ENCODE peak calls at places on chromosomes 3 and 15, in six cellular contexts. P, D, H, O, A and K are unnamed samples.

GRCh38 chr3:11820540-11821041 is 26.1 kb downstream of the TAMM41 start:
- DNase-seq in P (no peak), D (no peak), H (no peak), O (no peak), A (no peak), K (no peak)

GRCh38 chr15:54504695-54505094 is 526.5 kb downstream of the UNC13C start:
- DNase-seq in P (no peak), D (no peak), H (no peak), O (no peak), A (no peak), K (peak)

GRCh38 chr3:187986514-187986934 is 167.4 kb upstream of the LPP start:
- DNase-seq in P (no peak), D (no peak), H (no peak), O (peak), A (no peak), K (no peak)

GRCh38 chr15:50181983-50182232 is at the start of gene SLC27A2:
- DNase-seq in P (peak), D (no peak), H (peak), O (no peak), A (peak), K (no peak)

GRCh38 chr3:156816091-156816793 is 9.9 kb upstream of the LEKR1 start:
- DNase-seq in P (peak), D (peak), H (peak), O (no peak), A (peak), K (no peak)

GRCh38 chr3:160287666-160288065 is 62.4 kb downstream of the C3orf80 start:
- DNase-seq in P (no peak), D (no peak), H (no peak), O (no peak), A (no peak), K (no peak)

GRCh38 chr3:94862703-94863102 is 799.8 kb downstream of the NSUN3 start:
- DNase-seq in P (no peak), D (no peak), H (peak), O (no peak), A (no peak), K (no peak)

GRCh38 chr3:105425153-105425502 is 58.4 kb downstream of the ALCAM start:
- DNase-seq in P (no peak), D (no peak), H (no peak), O (no peak), A (no peak), K (no peak)

GRCh38 chr3:190883973-190884832 is 21.7 kb upstream of the GMNC start:
- DNase-seq in P (peak), D (peak), H (peak), O (peak), A (peak), K (no peak)

GRCh38 chr3:58580826-58581327 is 3.7 kb upstream of the FAM107A start:
- DNase-seq in P (no peak), D (no peak), H (peak), O (no peak), A (no peak), K (no peak)

GRCh38 chr3:185715091-185715490 is 109.8 kb downstream of the IGF2BP2 start:
- DNase-seq in P (no peak), D (no peak), H (peak), O (no peak), A (no peak), K (no peak)

GRCh38 chr3:55615694-55616310 is 128.7 kb upstream of the WNT5A start:
- DNase-seq in P (no peak), D (no peak), H (no peak), O (no peak), A (no peak), K (no peak)

GRCh38 chr3:140748171-140748570 is 70.3 kb downstream of the TRIM42 start:
- DNase-seq in P (no peak), D (no peak), H (no peak), O (no peak), A (no peak), K (no peak)

GRCh38 chr3:63613561-63613960 is 38.9 kb upstream of the SNTN start:
- DNase-seq in P (no peak), D (no peak), H (no peak), O (no peak), A (no peak), K (no peak)

GRCh38 chr3:89186446-89186845 is 79.0 kb downstream of the EPHA3 start:
- DNase-seq in P (no peak), D (no peak), H (no peak), O (no peak), A (no peak), K (no peak)

DNA sequence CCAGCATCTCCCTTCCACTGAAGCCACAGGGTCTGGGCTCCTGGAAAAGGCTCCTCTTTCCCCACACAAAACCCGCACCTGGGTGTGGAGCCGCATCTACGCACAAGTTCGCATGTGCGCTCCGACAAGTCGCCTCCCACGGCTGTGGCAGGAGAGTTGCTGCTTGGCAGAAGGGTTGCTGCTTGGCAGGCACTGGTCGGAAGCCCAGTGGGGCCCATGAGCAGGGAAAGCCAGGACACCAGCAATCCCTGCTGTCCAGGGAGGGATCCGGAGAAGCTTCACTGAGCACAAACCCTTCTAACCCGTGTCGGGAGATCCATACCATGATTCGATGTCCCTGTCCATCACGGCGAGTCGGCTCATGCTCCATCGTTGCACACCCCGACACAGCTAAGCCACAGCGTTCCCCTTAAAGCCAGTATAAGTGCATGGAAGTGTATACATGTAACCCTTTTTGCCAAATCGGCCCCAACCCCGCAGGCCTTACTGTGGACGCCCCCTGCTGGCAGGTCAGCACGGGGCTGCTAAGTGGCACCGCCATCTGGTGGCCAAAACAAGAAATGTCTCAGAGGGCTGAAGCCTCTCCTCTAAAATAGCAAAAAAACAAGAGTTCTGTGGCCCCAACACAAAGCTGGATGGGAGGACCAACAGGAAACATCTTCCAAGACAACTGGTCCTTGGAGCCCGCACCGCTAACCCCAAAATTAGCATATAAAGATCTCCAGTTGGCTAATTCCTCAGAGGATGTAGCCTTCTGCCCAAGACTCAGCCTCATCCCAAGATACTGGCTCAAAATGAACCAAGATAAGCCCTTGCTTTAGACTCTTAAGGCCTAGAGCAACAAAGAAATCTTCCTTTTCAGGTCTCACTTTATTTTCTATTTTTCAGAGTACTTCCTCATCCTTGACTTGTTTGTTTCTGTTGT is 8.3 kb downstream of the ANKRD63 start:
- DNase-seq in P (peak), D (peak), H (peak), O (peak), A (peak), K (peak)
- H3K27ac ChIP-seq in P (no peak), D (no peak), H (no peak), O (no peak), A (no peak), K (no peak)

DNA sequence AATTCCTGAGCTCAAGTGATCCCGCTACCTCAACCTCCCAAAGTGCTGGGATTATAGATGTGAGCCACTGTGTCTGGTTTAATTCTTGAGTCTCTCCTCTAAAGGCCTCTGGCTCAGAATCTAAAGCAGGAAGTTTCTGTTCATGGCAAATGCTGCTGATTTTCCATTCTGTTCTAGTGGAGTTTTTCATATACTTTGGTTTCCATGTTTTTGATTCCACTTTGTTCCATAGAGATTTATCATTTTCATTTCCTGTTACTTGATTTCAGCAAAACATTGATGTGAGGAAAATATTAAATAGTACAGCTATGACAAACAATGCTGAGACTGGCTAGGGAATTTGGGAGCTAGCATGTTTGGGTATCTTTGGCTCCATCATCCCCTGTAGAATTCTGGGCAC is 205.6 kb downstream of the TCF12 start:
- DNase-seq in P (no peak), D (no peak), H (no peak), O (no peak), A (no peak), K (no peak)
- H3K27ac ChIP-seq in P (no peak), D (no peak), H (no peak), O (no peak), A (no peak), K (no peak)

GRCh38 chr3:120160050-120160449 is 65.8 kb upstream of the GSK3B start:
- DNase-seq in P (no peak), D (no peak), H (peak), O (peak), A (peak), K (no peak)

GRCh38 chr3:120157113-120157512 is 62.9 kb upstream of the GSK3B start:
- DNase-seq in P (no peak), D (no peak), H (no peak), O (no peak), A (no peak), K (no peak)

GRCh38 chr3:120155108-120155507 is 60.9 kb upstream of the GSK3B start:
- DNase-seq in P (no peak), D (no peak), H (no peak), O (no peak), A (no peak), K (no peak)

GRCh38 chr3:120161902-120162301 is 67.7 kb upstream of the GSK3B start:
- DNase-seq in P (no peak), D (no peak), H (no peak), O (no peak), A (no peak), K (no peak)

GRCh38 chr3:120157681-120158080 is 63.4 kb upstream of the GSK3B start:
- DNase-seq in P (no peak), D (no peak), H (no peak), O (no peak), A (no peak), K (no peak)
- H3K27ac ChIP-seq in P (no peak), D (no peak), H (no peak), O (no peak), A (no peak), K (no peak)

GRCh38 chr3:113157408-113157980 is 53.9 kb upstream of the BOC start:
- DNase-seq in P (no peak), D (peak), H (no peak), O (no peak), A (no peak), K (no peak)
- H3K27ac ChIP-seq in P (no peak), D (peak), H (peak), O (no peak), A (no peak), K (no peak)

DNA sequence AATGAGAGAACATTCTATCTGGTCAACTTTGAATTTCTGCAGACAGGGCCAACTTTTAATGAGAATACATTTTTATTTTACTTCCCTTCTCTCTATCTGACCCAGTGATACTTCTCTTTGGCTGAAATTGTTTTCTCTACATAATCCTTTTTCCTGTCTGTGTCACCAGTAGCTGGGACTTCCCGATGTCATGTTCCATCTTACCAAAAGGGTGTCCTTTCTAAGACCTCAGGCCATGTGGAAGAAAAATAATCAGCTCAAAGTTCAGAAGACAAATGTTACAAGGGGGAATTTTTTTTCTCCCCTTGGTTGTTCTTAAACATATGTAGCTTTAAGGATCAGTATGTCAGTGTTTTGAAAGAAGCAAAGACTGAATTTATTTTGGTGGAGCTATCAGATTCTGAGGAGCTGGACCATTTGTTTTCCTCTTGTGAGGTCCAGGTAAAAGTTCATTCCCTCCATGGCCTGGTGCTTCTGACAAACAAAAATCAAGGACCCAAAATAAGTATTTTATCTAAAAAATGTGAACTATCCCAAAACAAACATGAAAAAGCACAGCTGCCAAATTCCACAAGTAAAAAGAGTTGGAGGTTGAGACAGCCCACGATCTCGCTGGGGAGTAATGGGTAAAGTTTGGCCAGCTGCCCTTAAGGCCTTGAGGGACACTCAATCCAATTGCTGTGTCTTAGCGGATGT is 859.4 kb upstream of the NR2F2 start:
- DNase-seq in P (no peak), D (no peak), H (no peak), O (no peak), A (no peak), K (no peak)
- H3K27ac ChIP-seq in P (no peak), D (peak), H (no peak), O (no peak), A (no peak), K (no peak)

DNA sequence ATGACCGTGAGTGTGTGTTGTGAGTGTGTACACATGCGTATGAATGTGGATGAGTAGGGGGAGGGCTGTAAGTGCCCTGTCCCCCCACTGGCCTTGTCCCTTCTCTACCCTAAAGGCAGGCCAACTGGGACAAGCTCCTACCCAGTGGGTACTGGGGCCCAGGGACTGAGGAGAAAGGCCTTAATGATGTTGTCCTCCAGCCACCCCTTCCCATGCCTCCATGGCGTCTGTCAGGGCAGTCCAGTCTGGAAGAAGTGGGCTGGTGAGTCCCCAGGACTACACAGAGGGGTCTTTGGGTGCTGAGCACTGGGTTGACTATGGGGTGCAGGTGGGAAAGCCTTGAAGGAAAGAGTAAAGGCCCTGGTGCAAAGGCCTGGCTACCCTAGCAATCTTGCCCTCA is 16.9 kb upstream of the CORO2B start:
- DNase-seq in P (no peak), D (peak), H (no peak), O (no peak), A (no peak), K (no peak)
- H3K27ac ChIP-seq in P (no peak), D (no peak), H (no peak), O (no peak), A (no peak), K (no peak)